ENCODE peak calls at places on chromosomes 3 and 15, in seven cellular contexts. B is SIG-M5; K is activated effector memory CD4-positive, alpha-beta T cell treated with anti-CD3 and anti-CD28 coated beads, Interleukin-2, amount 50 U/mL, for 16 hours; U is AG08396; A is fibroblast of mammary gland; E is midbrain; Y is choroid plexus epithelial cell. W is an unnamed sample.

GRCh38 chr15:90530250-90531051 is 728 bp downstream of the CRTC3 start:
- DNase-seq in B (no peak), K (peak), U (peak), A (peak), E (peak), Y (peak), W (no peak)

GRCh38 chr15:60370105-60370803 is 27.5 kb downstream of the ANXA2 start:
- DNase-seq in B (no peak), K (no peak), U (no peak), A (peak), E (no peak), Y (peak), W (no peak)

GRCh38 chr15:100728371-100729201 is 126.2 kb downstream of the ASB7 start:
- DNase-seq in B (no peak), K (no peak), U (no peak), A (no peak), E (no peak), Y (no peak), W (no peak)

GRCh38 chr3:188746291-188746783 is 425.4 kb upstream of the TPRG1 start:
- DNase-seq in B (no peak), K (no peak), U (no peak), A (no peak), E (no peak), Y (peak), W (no peak)

GRCh38 chr15:35932541-35932940 is 386.6 kb upstream of the DPH6 start:
- DNase-seq in B (no peak), K (no peak), U (no peak), A (peak), E (no peak), Y (peak), W (no peak)

GRCh38 chr15:91311986-91312385 is 211.9 kb downstream of the SV2B start:
- DNase-seq in B (no peak), K (peak), U (no peak), A (no peak), E (no peak), Y (no peak), W (no peak)

GRCh38 chr3:54642147-54642546 is 285.7 kb downstream of the LRTM1 start:
- DNase-seq in B (no peak), K (no peak), U (no peak), A (no peak), E (no peak), Y (no peak), W (no peak)

GRCh38 chr15:73908030-73908821 is 18.0 kb upstream of the LOXL1 start:
- DNase-seq in B (no peak), K (peak), U (peak), A (peak), E (peak), Y (peak), W (peak)

GRCh38 chr3:123883656-123884257 is 375 bp downstream of the MYLK start:
- DNase-seq in B (no peak), K (no peak), U (peak), A (no peak), E (no peak), Y (peak), W (no peak)

GRCh38 chr3:58998476-58999117 is 51.2 kb downstream of the CFAP20DC start:
- DNase-seq in B (no peak), K (no peak), U (peak), A (peak), E (no peak), Y (peak), W (no peak)

GRCh38 chr3:165837058-165837525 is at the start of gene BCHE:
- DNase-seq in B (no peak), K (no peak), U (peak), A (peak), E (peak), Y (peak), W (peak)

GRCh38 chr15:88998980-88999713 is 86.0 kb upstream of the MFGE8 start:
- DNase-seq in B (no peak), K (peak), U (no peak), A (no peak), E (no peak), Y (no peak), W (no peak)

W was measured in NCI-H1105.